ENCODE peak calls at places on chromosomes 12 and 14, in five cellular contexts. B is H9, O is mesendoderm, D is mesenchymal stem cell, T is endothelial cell of umbilical vein. F is an unnamed sample.
A peak's percentile ranks its signal among the peaks of the same experiment; 100 is the strongest.

GRCh38 chr14:99598774-99599173 is 5.2 kb downstream of the CCDC85C start:
- DNase-seq in B (no peak), T (peak; percentile 33), D (no peak), O (no peak), F (no peak)

GRCh38 chr14:38208825-38209562 is 1.3 kb downstream of the SSTR1 start:
- DNase-seq in D (peak; percentile 70), B (peak; percentile 60), O (no peak), T (peak; percentile 47), F (peak; percentile 67)

GRCh38 chr14:103528158-103528511 is 861 bp upstream of the TRMT61A start:
- DNase-seq in O (no peak), B (no peak), D (peak; percentile 41), T (no peak), F (peak; percentile 83)

GRCh38 chr12:19683178-19683927 is 244.1 kb downstream of the AEBP2 start:
- DNase-seq in B (no peak), O (no peak), D (peak; percentile 82), T (peak; percentile 99), F (no peak)

GRCh38 chr12:49698619-49699545 is 8.3 kb downstream of the FMNL3 start:
- DNase-seq in D (peak; percentile 87), T (peak; percentile 83), B (peak; percentile 88), O (peak; percentile 86), F (peak; percentile 75)

GRCh38 chr12:72179841-72180240 is 92.3 kb upstream of the TRHDE start:
- DNase-seq in B (no peak), T (no peak), O (no peak), D (no peak), F (no peak)

GRCh38 chr12:104569348-104570173 is 112.8 kb downstream of the CHST11 start:
- DNase-seq in T (no peak), D (no peak), O (no peak), B (no peak), F (no peak)

GRCh38 chr12:6772331-6772695 is at the start of gene LAG3:
- DNase-seq in O (no peak), B (no peak), D (no peak), T (no peak), F (no peak)

GRCh38 chr14:79111963-79112362 is 941.8 kb downstream of the NRXN3 start:
- DNase-seq in D (no peak), T (no peak), B (no peak), O (no peak), F (no peak)

GRCh38 chr12:51368640-51369517 is 22.3 kb downstream of the GALNT6 start:
- DNase-seq in D (no peak), B (peak; percentile 82), O (no peak), T (peak; percentile 74), F (peak; percentile 89)

GRCh38 chr14:20578325-20578724 is 9.5 kb downstream of the RNASE11 start:
- DNase-seq in O (peak; percentile 67), D (no peak), T (no peak), B (peak; percentile 83), F (no peak)

GRCh38 chr12:95473440-95473946 is 459 bp upstream of the METAP2 start:
- DNase-seq in B (peak; percentile 39), D (peak; percentile 62), O (no peak), T (peak; percentile 76), F (no peak)

GRCh38 chr14:96423012-96423411 is 31.1 kb downstream of the AK7 start:
- DNase-seq in T (no peak), D (no peak), O (no peak), B (no peak), F (no peak)

GRCh38 chr12:108667349-108667748 is 33.7 kb upstream of the SELPLG start:
- DNase-seq in O (no peak), D (peak; percentile 60), B (no peak), T (no peak), F (no peak)

GRCh38 chr12:104680070-104680469 is 223.3 kb downstream of the CHST11 start:
- DNase-seq in D (no peak), B (no peak), T (peak; percentile 19), O (peak; percentile 73), F (no peak)

GRCh38 chr14:75477881-75478280 is 44.4 kb upstream of the BATF start:
- DNase-seq in O (no peak), D (no peak), T (no peak), B (no peak), F (no peak)

GRCh38 chr14:57508756-57509155 is 15.1 kb upstream of the CCDC198 start:
- DNase-seq in B (no peak), D (no peak), O (no peak), T (no peak), F (no peak)

GRCh38 chr14:53391156-53391555 is 238.0 kb upstream of the DDHD1 start:
- DNase-seq in T (no peak), O (peak; percentile 21), D (peak; percentile 41), B (no peak), F (no peak)

GRCh38 chr12:57738142-57738474 is 434 bp downstream of the AGAP2 start:
- DNase-seq in B (no peak), D (no peak), O (no peak), T (no peak), F (no peak)

GRCh38 chr12:116244474-116245090 is 32.9 kb downstream of the MED13L start:
- DNase-seq in T (no peak), B (peak; percentile 41), O (peak; percentile 30), D (no peak), F (no peak)

GRCh38 chr14:101223147-101223546 is 319.6 kb upstream of the RTL1 start:
- DNase-seq in B (peak; percentile 62), D (no peak), T (no peak), O (no peak), F (no peak)

GRCh38 chr12:94147377-94147990 is 893 bp upstream of the PLXNC1 start:
- DNase-seq in T (no peak), D (no peak), B (no peak), O (no peak), F (no peak)

GRCh38 chr12:94149781-94150482 is 1.6 kb downstream of the PLXNC1 start:
- DNase-seq in O (peak; percentile 72), B (peak; percentile 64), T (no peak), D (peak; percentile 59), F (peak; percentile 79)

GRCh38 chr12:94148841-94149780 is 734 bp downstream of the PLXNC1 start:
- DNase-seq in D (peak; percentile 60), B (peak; percentile 77), T (no peak), O (peak; percentile 70), F (peak; percentile 85)

GRCh38 chr12:94146166-94146565 is 2.2 kb upstream of the PLXNC1 start:
- DNase-seq in O (no peak), B (no peak), T (no peak), D (no peak), F (no peak)

DNA sequence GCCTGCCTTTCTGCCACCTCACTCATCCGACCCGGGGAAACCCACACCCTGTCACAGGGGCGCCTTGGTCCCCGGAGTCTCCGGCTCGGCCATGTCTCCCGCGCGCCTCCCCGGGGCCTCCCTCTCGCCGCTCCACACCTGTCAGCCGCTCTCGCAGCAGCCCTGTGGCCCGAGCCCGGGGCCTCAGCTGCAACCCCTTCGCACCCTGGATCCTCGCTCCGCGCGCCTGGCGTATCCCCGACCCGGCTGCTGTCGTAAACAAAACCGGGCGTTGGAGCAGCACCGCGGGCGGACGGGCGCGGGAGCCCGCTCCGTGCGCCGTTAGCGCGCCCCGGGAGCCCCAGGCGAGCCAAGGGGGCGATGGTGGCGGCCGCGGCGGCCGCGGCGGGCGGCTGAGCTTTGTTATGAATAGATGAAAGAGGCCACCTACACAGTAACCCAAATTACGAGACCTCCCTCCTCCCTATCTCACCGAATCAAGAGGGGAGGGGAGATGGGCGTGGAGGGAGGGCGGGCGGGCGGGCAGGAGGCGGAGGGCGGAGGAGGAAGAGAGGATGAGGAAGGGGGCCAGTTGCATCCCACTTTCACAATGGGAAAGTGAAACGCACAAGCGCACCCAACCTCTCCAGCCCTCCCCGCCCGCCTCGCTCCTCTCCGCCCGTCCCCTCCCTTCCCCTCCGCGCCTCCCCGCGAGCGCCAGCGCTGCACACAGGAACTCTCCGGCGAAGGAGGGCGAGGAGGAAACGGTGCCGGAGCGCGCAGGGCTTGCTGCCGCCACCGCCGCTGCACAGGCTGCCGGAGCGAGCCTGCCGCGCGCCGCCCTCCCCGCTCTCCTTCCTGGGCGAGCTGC is at the start of gene PLXNC1:
- DNase-seq in D (peak; percentile 46), T (no peak), B (peak; percentile 67), O (peak; percentile 52), F (peak; percentile 87)
- H3K9ac ChIP-seq in D (peak within 1 kb of the TSS; percentile 41), T (no peak within 1 kb of the TSS), B (peak within 1 kb of the TSS; percentile 10), O (peak within 1 kb of the TSS; percentile 66), F (no peak within 1 kb of the TSS)

DNA sequence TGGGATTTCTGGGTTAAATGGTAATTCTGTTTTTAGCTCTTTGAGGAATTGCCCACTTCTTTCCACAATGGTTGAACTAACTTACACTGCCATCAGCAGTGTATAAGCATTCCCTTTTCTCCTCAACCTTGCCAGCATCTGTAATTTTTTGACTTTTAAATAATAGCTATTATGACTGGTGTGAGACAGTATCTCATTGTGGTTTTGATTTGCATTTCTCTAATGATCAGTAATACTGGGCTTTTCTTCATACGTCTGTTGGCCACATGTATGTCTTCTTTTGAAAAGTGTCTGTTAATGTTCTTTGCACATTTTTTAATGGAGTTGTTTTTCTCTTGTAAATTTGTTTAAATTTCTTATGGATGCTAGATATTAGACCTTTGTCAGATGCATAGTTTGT is 323.7 kb downstream of the CCDC91 start:
- DNase-seq in D (no peak), B (no peak), O (no peak), T (no peak), F (no peak)
- H3K9ac ChIP-seq in D (no peak overlapping the region), B (no peak overlapping the region), O (no peak overlapping the region), T (no peak overlapping the region), F (no peak overlapping the region)

GRCh38 chr14:77710364-77710763 is 2.5 kb downstream of the SLIRP start:
- DNase-seq in B (no peak), T (no peak), D (no peak), O (no peak), F (no peak)

GRCh38 chr14:77708749-77709148 is 846 bp downstream of the SLIRP start:
- DNase-seq in O (no peak), D (no peak), T (no peak), B (no peak), F (no peak)

GRCh38 chr14:77707355-77707723 is 484 bp downstream of the ALKBH1 start:
- DNase-seq in B (no peak), O (peak; percentile 51), T (peak; percentile 49), D (peak; percentile 71), F (no peak)

GRCh38 chr14:77707724-77708408 is at the start of the genes ALKBH1 and SLIRP:
- DNase-seq in D (peak; percentile 90), O (peak; percentile 92), T (peak; percentile 85), B (peak; percentile 77), F (peak; percentile 93)

GRCh38 chr14:77709412-77709811 is 1.5 kb downstream of the SLIRP start:
- DNase-seq in D (no peak), B (no peak), T (no peak), O (no peak), F (no peak)
- H3K9ac ChIP-seq in D (peak overlapping the region; percentile 95), B (peak overlapping the region; percentile 90), T (no peak overlapping the region), O (peak overlapping the region; percentile 98), F (peak overlapping the region; percentile 89)

DNA sequence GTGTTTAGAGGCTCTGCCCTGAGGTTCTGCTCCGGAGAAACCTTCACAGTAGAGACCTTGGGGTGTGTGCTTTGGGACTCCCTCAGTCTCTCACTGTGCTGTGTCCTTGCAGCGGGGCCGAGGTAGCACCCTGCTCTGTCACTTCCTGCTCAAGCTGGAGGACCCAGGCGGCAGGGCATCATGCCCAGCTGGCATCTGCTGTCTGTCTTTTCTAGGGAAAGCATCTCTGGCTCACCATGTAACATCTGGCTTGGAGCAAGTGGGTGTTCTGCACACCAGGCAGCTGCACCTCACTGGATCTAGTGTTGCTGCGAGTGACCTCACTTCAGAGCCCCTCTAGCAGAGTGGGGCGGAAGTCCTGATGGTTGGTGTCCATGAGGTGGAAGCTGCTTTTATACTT is 124.5 kb downstream of the ESRRB start:
- DNase-seq in B (no peak), D (no peak), T (no peak), O (no peak), F (peak; percentile 13)
- H3K9ac ChIP-seq in B (no peak overlapping the region), D (no peak overlapping the region), T (no peak overlapping the region), O (no peak overlapping the region), F (no peak overlapping the region)

F was measured in kidney.